ENCODE peak calls at places on chromosomes 1 and 21, in nine cellular contexts. One of them, this sample, is unnamed.

GRCh38 chr1:3530086-3530930 is 75.8 kb downstream of the ARHGEF16 start:
- DNase-seq in hepatic stellate cell: no peak
- DNase-seq in NCI-H146: peak
- DNase-seq in activated T-helper 1 cell treated with anti-CD3 and anti-CD28 coated beads, Interleukin-12 subunit alpha, Interleukin-12 subunit beta, Interleukin-2, Interleukin-4 antibody, amounts not matched to agents 30 ng/mL and 10 ng/mL and 1 ng/mL, durations not matched to agents 14 hours and 24 hours and 36 hours: no peak
- DNase-seq in OCI-LY7: no peak
- DNase-seq in HFF-Myc: no peak
- DNase-seq in sciatic nerve: no peak
- DNase-seq in glomerular endothelial cell: no peak
- DNase-seq in NCI-H1436: no peak
- DNase-seq in this sample: peak

GRCh38 chr1:40532844-40533424 is 1.5 kb downstream of the ZNF684 start:
- DNase-seq in hepatic stellate cell: peak
- DNase-seq in NCI-H146: peak
- DNase-seq in activated T-helper 1 cell treated with anti-CD3 and anti-CD28 coated beads, Interleukin-12 subunit alpha, Interleukin-12 subunit beta, Interleukin-2, Interleukin-4 antibody, amounts not matched to agents 30 ng/mL and 10 ng/mL and 1 ng/mL, durations not matched to agents 14 hours and 24 hours and 36 hours: peak
- DNase-seq in OCI-LY7: peak
- DNase-seq in HFF-Myc: no peak
- DNase-seq in sciatic nerve: no peak
- DNase-seq in glomerular endothelial cell: no peak
- DNase-seq in NCI-H1436: peak
- DNase-seq in this sample: peak

GRCh38 chr21:39071623-39072214 is 111.5 kb downstream of the PSMG1 start:
- DNase-seq in hepatic stellate cell: no peak
- DNase-seq in NCI-H146: no peak
- DNase-seq in activated T-helper 1 cell treated with anti-CD3 and anti-CD28 coated beads, Interleukin-12 subunit alpha, Interleukin-12 subunit beta, Interleukin-2, Interleukin-4 antibody, amounts not matched to agents 30 ng/mL and 10 ng/mL and 1 ng/mL, durations not matched to agents 14 hours and 24 hours and 36 hours: no peak
- DNase-seq in OCI-LY7: no peak
- DNase-seq in HFF-Myc: no peak
- DNase-seq in sciatic nerve: no peak
- DNase-seq in glomerular endothelial cell: no peak
- DNase-seq in NCI-H1436: no peak
- DNase-seq in this sample: no peak

GRCh38 chr1:10431065-10431730 is 965 bp downstream of the CENPS start:
- DNase-seq in hepatic stellate cell: peak
- DNase-seq in NCI-H146: no peak
- DNase-seq in activated T-helper 1 cell treated with anti-CD3 and anti-CD28 coated beads, Interleukin-12 subunit alpha, Interleukin-12 subunit beta, Interleukin-2, Interleukin-4 antibody, amounts not matched to agents 30 ng/mL and 10 ng/mL and 1 ng/mL, durations not matched to agents 14 hours and 24 hours and 36 hours: no peak
- DNase-seq in OCI-LY7: peak
- DNase-seq in HFF-Myc: no peak
- DNase-seq in sciatic nerve: no peak
- DNase-seq in glomerular endothelial cell: no peak
- DNase-seq in NCI-H1436: no peak
- DNase-seq in this sample: no peak

GRCh38 chr1:117284408-117285215 is 73.9 kb upstream of the VTCN1 start:
- DNase-seq in hepatic stellate cell: peak
- DNase-seq in NCI-H146: peak
- DNase-seq in activated T-helper 1 cell treated with anti-CD3 and anti-CD28 coated beads, Interleukin-12 subunit alpha, Interleukin-12 subunit beta, Interleukin-2, Interleukin-4 antibody, amounts not matched to agents 30 ng/mL and 10 ng/mL and 1 ng/mL, durations not matched to agents 14 hours and 24 hours and 36 hours: no peak
- DNase-seq in OCI-LY7: peak
- DNase-seq in HFF-Myc: peak
- DNase-seq in sciatic nerve: no peak
- DNase-seq in glomerular endothelial cell: no peak
- DNase-seq in NCI-H1436: peak
- DNase-seq in this sample: no peak

GRCh38 chr1:160354388-160354985 is 11.3 kb downstream of the NCSTN start:
- DNase-seq in hepatic stellate cell: peak
- DNase-seq in NCI-H146: no peak
- DNase-seq in activated T-helper 1 cell treated with anti-CD3 and anti-CD28 coated beads, Interleukin-12 subunit alpha, Interleukin-12 subunit beta, Interleukin-2, Interleukin-4 antibody, amounts not matched to agents 30 ng/mL and 10 ng/mL and 1 ng/mL, durations not matched to agents 14 hours and 24 hours and 36 hours: no peak
- DNase-seq in OCI-LY7: peak
- DNase-seq in HFF-Myc: no peak
- DNase-seq in sciatic nerve: no peak
- DNase-seq in glomerular endothelial cell: no peak
- DNase-seq in NCI-H1436: no peak
- DNase-seq in this sample: peak

GRCh38 chr1:202182040-202182877 is 11.3 kb upstream of the LGR6 start:
- DNase-seq in hepatic stellate cell: no peak
- DNase-seq in NCI-H146: no peak
- DNase-seq in activated T-helper 1 cell treated with anti-CD3 and anti-CD28 coated beads, Interleukin-12 subunit alpha, Interleukin-12 subunit beta, Interleukin-2, Interleukin-4 antibody, amounts not matched to agents 30 ng/mL and 10 ng/mL and 1 ng/mL, durations not matched to agents 14 hours and 24 hours and 36 hours: no peak
- DNase-seq in OCI-LY7: no peak
- DNase-seq in HFF-Myc: no peak
- DNase-seq in sciatic nerve: no peak
- DNase-seq in glomerular endothelial cell: no peak
- DNase-seq in NCI-H1436: no peak
- DNase-seq in this sample: no peak

GRCh38 chr1:55724551-55725325 is 509.6 kb upstream of the USP24 start:
- DNase-seq in hepatic stellate cell: peak
- DNase-seq in NCI-H146: no peak
- DNase-seq in activated T-helper 1 cell treated with anti-CD3 and anti-CD28 coated beads, Interleukin-12 subunit alpha, Interleukin-12 subunit beta, Interleukin-2, Interleukin-4 antibody, amounts not matched to agents 30 ng/mL and 10 ng/mL and 1 ng/mL, durations not matched to agents 14 hours and 24 hours and 36 hours: no peak
- DNase-seq in OCI-LY7: no peak
- DNase-seq in HFF-Myc: no peak
- DNase-seq in sciatic nerve: no peak
- DNase-seq in glomerular endothelial cell: no peak
- DNase-seq in NCI-H1436: no peak
- DNase-seq in this sample: no peak

GRCh38 chr1:40773748-40774265 is 9.8 kb upstream of the KCNQ4 start:
- DNase-seq in hepatic stellate cell: no peak
- DNase-seq in NCI-H146: peak
- DNase-seq in activated T-helper 1 cell treated with anti-CD3 and anti-CD28 coated beads, Interleukin-12 subunit alpha, Interleukin-12 subunit beta, Interleukin-2, Interleukin-4 antibody, amounts not matched to agents 30 ng/mL and 10 ng/mL and 1 ng/mL, durations not matched to agents 14 hours and 24 hours and 36 hours: no peak
- DNase-seq in OCI-LY7: no peak
- DNase-seq in HFF-Myc: no peak
- DNase-seq in sciatic nerve: no peak
- DNase-seq in glomerular endothelial cell: no peak
- DNase-seq in NCI-H1436: no peak
- DNase-seq in this sample: no peak

GRCh38 chr1:31374511-31375196 is 1.8 kb upstream of the FABP3 start:
- DNase-seq in hepatic stellate cell: no peak
- DNase-seq in NCI-H146: no peak
- DNase-seq in activated T-helper 1 cell treated with anti-CD3 and anti-CD28 coated beads, Interleukin-12 subunit alpha, Interleukin-12 subunit beta, Interleukin-2, Interleukin-4 antibody, amounts not matched to agents 30 ng/mL and 10 ng/mL and 1 ng/mL, durations not matched to agents 14 hours and 24 hours and 36 hours: no peak
- DNase-seq in OCI-LY7: no peak
- DNase-seq in HFF-Myc: no peak
- DNase-seq in sciatic nerve: no peak
- DNase-seq in glomerular endothelial cell: no peak
- DNase-seq in NCI-H1436: no peak
- DNase-seq in this sample: no peak

GRCh38 chr1:156499703-156500577 is 635 bp downstream of the MEF2D start:
- DNase-seq in hepatic stellate cell: no peak
- DNase-seq in NCI-H146: peak
- DNase-seq in activated T-helper 1 cell treated with anti-CD3 and anti-CD28 coated beads, Interleukin-12 subunit alpha, Interleukin-12 subunit beta, Interleukin-2, Interleukin-4 antibody, amounts not matched to agents 30 ng/mL and 10 ng/mL and 1 ng/mL, durations not matched to agents 14 hours and 24 hours and 36 hours: no peak
- DNase-seq in OCI-LY7: peak
- DNase-seq in HFF-Myc: no peak
- DNase-seq in sciatic nerve: peak
- DNase-seq in glomerular endothelial cell: no peak
- DNase-seq in NCI-H1436: no peak
- DNase-seq in this sample: peak

GRCh38 chr1:54768093-54768492 is 3.8 kb upstream of the PARS2 start:
- DNase-seq in hepatic stellate cell: no peak
- DNase-seq in NCI-H146: peak
- DNase-seq in activated T-helper 1 cell treated with anti-CD3 and anti-CD28 coated beads, Interleukin-12 subunit alpha, Interleukin-12 subunit beta, Interleukin-2, Interleukin-4 antibody, amounts not matched to agents 30 ng/mL and 10 ng/mL and 1 ng/mL, durations not matched to agents 14 hours and 24 hours and 36 hours: no peak
- DNase-seq in OCI-LY7: peak
- DNase-seq in HFF-Myc: no peak
- DNase-seq in sciatic nerve: no peak
- DNase-seq in glomerular endothelial cell: no peak
- DNase-seq in NCI-H1436: peak
- DNase-seq in this sample: no peak

GRCh38 chr1:186183219-186183618 is 191.8 kb downstream of the TPR start:
- DNase-seq in hepatic stellate cell: no peak
- DNase-seq in NCI-H146: no peak
- DNase-seq in activated T-helper 1 cell treated with anti-CD3 and anti-CD28 coated beads, Interleukin-12 subunit alpha, Interleukin-12 subunit beta, Interleukin-2, Interleukin-4 antibody, amounts not matched to agents 30 ng/mL and 10 ng/mL and 1 ng/mL, durations not matched to agents 14 hours and 24 hours and 36 hours: no peak
- DNase-seq in OCI-LY7: no peak
- DNase-seq in HFF-Myc: no peak
- DNase-seq in sciatic nerve: no peak
- DNase-seq in glomerular endothelial cell: no peak
- DNase-seq in NCI-H1436: no peak
- DNase-seq in this sample: no peak

GRCh38 chr1:66315675-66316074 is 218.3 kb upstream of the SGIP1 start:
- DNase-seq in hepatic stellate cell: no peak
- DNase-seq in NCI-H146: no peak
- DNase-seq in activated T-helper 1 cell treated with anti-CD3 and anti-CD28 coated beads, Interleukin-12 subunit alpha, Interleukin-12 subunit beta, Interleukin-2, Interleukin-4 antibody, amounts not matched to agents 30 ng/mL and 10 ng/mL and 1 ng/mL, durations not matched to agents 14 hours and 24 hours and 36 hours: no peak
- DNase-seq in OCI-LY7: no peak
- DNase-seq in HFF-Myc: no peak
- DNase-seq in sciatic nerve: no peak
- DNase-seq in glomerular endothelial cell: no peak
- DNase-seq in NCI-H1436: no peak
- DNase-seq in this sample: no peak

GRCh38 chr1:234889643-234890042 is 239.0 kb downstream of the TOMM20 start:
- DNase-seq in hepatic stellate cell: no peak
- DNase-seq in NCI-H146: no peak
- DNase-seq in activated T-helper 1 cell treated with anti-CD3 and anti-CD28 coated beads, Interleukin-12 subunit alpha, Interleukin-12 subunit beta, Interleukin-2, Interleukin-4 antibody, amounts not matched to agents 30 ng/mL and 10 ng/mL and 1 ng/mL, durations not matched to agents 14 hours and 24 hours and 36 hours: no peak
- DNase-seq in OCI-LY7: no peak
- DNase-seq in HFF-Myc: no peak
- DNase-seq in sciatic nerve: no peak
- DNase-seq in glomerular endothelial cell: no peak
- DNase-seq in NCI-H1436: no peak
- DNase-seq in this sample: no peak

GRCh38 chr1:64469977-64470669 is at the start of gene CACHD1:
- DNase-seq in hepatic stellate cell: peak
- DNase-seq in NCI-H146: peak
- DNase-seq in activated T-helper 1 cell treated with anti-CD3 and anti-CD28 coated beads, Interleukin-12 subunit alpha, Interleukin-12 subunit beta, Interleukin-2, Interleukin-4 antibody, amounts not matched to agents 30 ng/mL and 10 ng/mL and 1 ng/mL, durations not matched to agents 14 hours and 24 hours and 36 hours: peak
- DNase-seq in OCI-LY7: no peak
- DNase-seq in HFF-Myc: peak
- DNase-seq in sciatic nerve: peak
- DNase-seq in glomerular endothelial cell: no peak
- DNase-seq in NCI-H1436: peak
- DNase-seq in this sample: peak

GRCh38 chr1:77412069-77412793 is 130.4 kb downstream of the AK5 start:
- DNase-seq in hepatic stellate cell: no peak
- DNase-seq in NCI-H146: peak
- DNase-seq in activated T-helper 1 cell treated with anti-CD3 and anti-CD28 coated beads, Interleukin-12 subunit alpha, Interleukin-12 subunit beta, Interleukin-2, Interleukin-4 antibody, amounts not matched to agents 30 ng/mL and 10 ng/mL and 1 ng/mL, durations not matched to agents 14 hours and 24 hours and 36 hours: no peak
- DNase-seq in OCI-LY7: peak
- DNase-seq in HFF-Myc: peak
- DNase-seq in sciatic nerve: no peak
- DNase-seq in glomerular endothelial cell: peak
- DNase-seq in NCI-H1436: no peak
- DNase-seq in this sample: no peak

GRCh38 chr1:55124470-55124869 is 85.1 kb downstream of the PCSK9 start:
- DNase-seq in hepatic stellate cell: no peak
- DNase-seq in NCI-H146: no peak
- DNase-seq in activated T-helper 1 cell treated with anti-CD3 and anti-CD28 coated beads, Interleukin-12 subunit alpha, Interleukin-12 subunit beta, Interleukin-2, Interleukin-4 antibody, amounts not matched to agents 30 ng/mL and 10 ng/mL and 1 ng/mL, durations not matched to agents 14 hours and 24 hours and 36 hours: no peak
- DNase-seq in OCI-LY7: no peak
- DNase-seq in HFF-Myc: no peak
- DNase-seq in sciatic nerve: no peak
- DNase-seq in glomerular endothelial cell: no peak
- DNase-seq in NCI-H1436: no peak
- DNase-seq in this sample: no peak

GRCh38 chr1:170410391-170411146 is 121.4 kb upstream of the GORAB start:
- DNase-seq in hepatic stellate cell: peak
- DNase-seq in NCI-H146: no peak
- DNase-seq in activated T-helper 1 cell treated with anti-CD3 and anti-CD28 coated beads, Interleukin-12 subunit alpha, Interleukin-12 subunit beta, Interleukin-2, Interleukin-4 antibody, amounts not matched to agents 30 ng/mL and 10 ng/mL and 1 ng/mL, durations not matched to agents 14 hours and 24 hours and 36 hours: no peak
- DNase-seq in OCI-LY7: no peak
- DNase-seq in HFF-Myc: peak
- DNase-seq in sciatic nerve: no peak
- DNase-seq in glomerular endothelial cell: no peak
- DNase-seq in NCI-H1436: no peak
- DNase-seq in this sample: no peak

GRCh38 chr1:58917436-58917835 is 133.6 kb upstream of the JUN start:
- DNase-seq in hepatic stellate cell: no peak
- DNase-seq in NCI-H146: no peak
- DNase-seq in activated T-helper 1 cell treated with anti-CD3 and anti-CD28 coated beads, Interleukin-12 subunit alpha, Interleukin-12 subunit beta, Interleukin-2, Interleukin-4 antibody, amounts not matched to agents 30 ng/mL and 10 ng/mL and 1 ng/mL, durations not matched to agents 14 hours and 24 hours and 36 hours: no peak
- DNase-seq in OCI-LY7: no peak
- DNase-seq in HFF-Myc: no peak
- DNase-seq in sciatic nerve: no peak
- DNase-seq in glomerular endothelial cell: no peak
- DNase-seq in NCI-H1436: no peak
- DNase-seq in this sample: no peak

GRCh38 chr1:88595355-88595754 is 88.7 kb upstream of the PKN2 start:
- DNase-seq in hepatic stellate cell: peak
- DNase-seq in NCI-H146: no peak
- DNase-seq in activated T-helper 1 cell treated with anti-CD3 and anti-CD28 coated beads, Interleukin-12 subunit alpha, Interleukin-12 subunit beta, Interleukin-2, Interleukin-4 antibody, amounts not matched to agents 30 ng/mL and 10 ng/mL and 1 ng/mL, durations not matched to agents 14 hours and 24 hours and 36 hours: no peak
- DNase-seq in OCI-LY7: peak
- DNase-seq in HFF-Myc: peak
- DNase-seq in sciatic nerve: no peak
- DNase-seq in glomerular endothelial cell: peak
- DNase-seq in NCI-H1436: no peak
- DNase-seq in this sample: no peak

This sample was measured in nephron progenitor cell.